ENCODE peak calls at places on chromosome 19, in five cellular contexts. One of them, this sample, is unnamed.
A peak's percentile ranks its signal among the peaks of the same experiment; 100 is the strongest.

GRCh38 chr19:1945899-1946298 is 4.9 kb downstream of the CSNK1G2 start:
- DNase-seq in hepatic stellate cell: peak; percentile 51
- DNase-seq in endothelial cell: peak; percentile 72
- DNase-seq in GM23338: peak; percentile 93
- DNase-seq in nucleus accumbens: no peak
- DNase-seq in this sample: peak; percentile 64

GRCh38 chr19:38394488-38394887 is 6.0 kb downstream of the SPRED3 start:
- DNase-seq in endothelial cell: peak; percentile 65
- DNase-seq in nucleus accumbens: no peak
- DNase-seq in hepatic stellate cell: no peak
- DNase-seq in GM23338: peak; percentile 99
- DNase-seq in this sample: no peak

GRCh38 chr19:38837304-38837626 is 5.7 kb upstream of the ECH1 start:
- DNase-seq in hepatic stellate cell: no peak
- DNase-seq in endothelial cell: no peak
- DNase-seq in nucleus accumbens: no peak
- DNase-seq in GM23338: no peak
- DNase-seq in this sample: peak; percentile 86

GRCh38 chr19:38919837-38920528 is 8.0 kb upstream of the CCER2 start:
- DNase-seq in GM23338: no peak
- DNase-seq in nucleus accumbens: no peak
- DNase-seq in hepatic stellate cell: no peak
- DNase-seq in endothelial cell: no peak
- DNase-seq in this sample: no peak

GRCh38 chr19:2666344-2666994 is 36.0 kb downstream of the GNG7 start:
- DNase-seq in hepatic stellate cell: no peak
- DNase-seq in GM23338: no peak
- DNase-seq in endothelial cell: no peak
- DNase-seq in nucleus accumbens: no peak
- DNase-seq in this sample: no peak

GRCh38 chr19:34675919-34676318 is 1.0 kb downstream of the SCGB2B2 start:
- DNase-seq in endothelial cell: no peak
- DNase-seq in GM23338: no peak
- DNase-seq in hepatic stellate cell: no peak
- DNase-seq in nucleus accumbens: no peak
- DNase-seq in this sample: no peak

GRCh38 chr19:18450934-18451836 is 13.3 kb upstream of the ISYNA1 start:
- DNase-seq in hepatic stellate cell: peak; percentile 87
- DNase-seq in GM23338: peak; percentile 83
- DNase-seq in nucleus accumbens: peak; percentile 62
- DNase-seq in endothelial cell: peak; percentile 96
- DNase-seq in this sample: peak; percentile 92

GRCh38 chr19:5627395-5627904 is 4.6 kb downstream of the SAFB start:
- DNase-seq in nucleus accumbens: peak; percentile 7
- DNase-seq in endothelial cell: no peak
- DNase-seq in GM23338: peak; percentile 38
- DNase-seq in hepatic stellate cell: peak; percentile 31
- DNase-seq in this sample: no peak

GRCh38 chr19:2952953-2953481 is 8.2 kb upstream of the ZNF77 start:
- DNase-seq in endothelial cell: no peak
- DNase-seq in GM23338: no peak
- DNase-seq in hepatic stellate cell: no peak
- DNase-seq in nucleus accumbens: no peak
- DNase-seq in this sample: no peak

GRCh38 chr19:22882797-22883196 is 50.7 kb downstream of the ZNF723 start:
- DNase-seq in nucleus accumbens: no peak
- DNase-seq in endothelial cell: no peak
- DNase-seq in hepatic stellate cell: peak; percentile 3
- DNase-seq in GM23338: peak; percentile 78
- DNase-seq in this sample: no peak

GRCh38 chr19:51324082-51324481 is 12.6 kb downstream of the IGLON5 start:
- DNase-seq in nucleus accumbens: no peak
- DNase-seq in endothelial cell: no peak
- DNase-seq in GM23338: no peak
- DNase-seq in hepatic stellate cell: no peak
- DNase-seq in this sample: no peak

GRCh38 chr19:41206926-41207750 is 11.9 kb upstream of the AXL start:
- DNase-seq in nucleus accumbens: no peak
- DNase-seq in endothelial cell: no peak
- DNase-seq in hepatic stellate cell: no peak
- DNase-seq in GM23338: peak; percentile 60
- DNase-seq in this sample: no peak

GRCh38 chr19:10510301-10510802 is 6.9 kb downstream of the S1PR5 start:
- DNase-seq in endothelial cell: peak; percentile 56
- DNase-seq in hepatic stellate cell: no peak
- DNase-seq in GM23338: peak; percentile 86
- DNase-seq in nucleus accumbens: no peak
- DNase-seq in this sample: peak; percentile 52

GRCh38 chr19:2412449-2412848 is 14.9 kb downstream of the TIMM13 start:
- DNase-seq in GM23338: no peak
- DNase-seq in nucleus accumbens: no peak
- DNase-seq in endothelial cell: no peak
- DNase-seq in hepatic stellate cell: no peak
- DNase-seq in this sample: no peak

GRCh38 chr19:45187421-45188100 is 9.0 kb downstream of the BLOC1S3 start:
- DNase-seq in hepatic stellate cell: no peak
- DNase-seq in GM23338: peak; percentile 93
- DNase-seq in nucleus accumbens: no peak
- DNase-seq in endothelial cell: no peak
- DNase-seq in this sample: no peak

GRCh38 chr19:54463531-54464043 is at the start of gene LENG9:
- DNase-seq in endothelial cell: peak; percentile 88
- DNase-seq in hepatic stellate cell: peak; percentile 88
- DNase-seq in nucleus accumbens: peak; percentile 77
- DNase-seq in GM23338: peak; percentile 100
- DNase-seq in this sample: peak; percentile 99

GRCh38 chr19:48102870-48103751 is 7.5 kb downstream of the PLA2G4C start:
- DNase-seq in nucleus accumbens: no peak
- DNase-seq in endothelial cell: peak; percentile 71
- DNase-seq in GM23338: peak; percentile 82
- DNase-seq in hepatic stellate cell: peak; percentile 57
- DNase-seq in this sample: peak; percentile 48

GRCh38 chr19:3725121-3725520 is 16.9 kb downstream of the TJP3 start:
- DNase-seq in nucleus accumbens: no peak
- DNase-seq in endothelial cell: no peak
- DNase-seq in hepatic stellate cell: no peak
- DNase-seq in GM23338: no peak
- DNase-seq in this sample: no peak

GRCh38 chr19:19105365-19106060 is 32.8 kb downstream of the TMEM161A start:
- DNase-seq in endothelial cell: peak; percentile 69
- DNase-seq in GM23338: peak; percentile 96
- DNase-seq in nucleus accumbens: no peak
- DNase-seq in hepatic stellate cell: peak; percentile 38
- DNase-seq in this sample: peak; percentile 76

GRCh38 chr19:5360003-5360820 is 19.6 kb upstream of the PTPRS start:
- DNase-seq in GM23338: no peak
- DNase-seq in nucleus accumbens: no peak
- DNase-seq in endothelial cell: no peak
- DNase-seq in hepatic stellate cell: no peak
- DNase-seq in this sample: no peak

This sample was measured in BE2C.